ENCODE peak calls at places on chromosomes 2 and 18, in four cellular contexts. One of them, this sample, is unnamed.
A peak's percentile ranks its signal among the peaks of the same experiment; 100 is the strongest.

GRCh38 chr2:190149942-190150341 is 87.4 kb upstream of the MSTN start:
- DNase-seq in CD8-positive, alpha-beta T cell: no peak
- DNase-seq in astrocyte: no peak
- DNase-seq in kidney epithelial cell: no peak
- DNase-seq in this sample: no peak

GRCh38 chr2:128551435-128551834 is 232.8 kb upstream of the HS6ST1 start:
- DNase-seq in CD8-positive, alpha-beta T cell: no peak
- DNase-seq in astrocyte: no peak
- DNase-seq in kidney epithelial cell: no peak
- DNase-seq in this sample: no peak

GRCh38 chr2:182666674-182667320 is 49.3 kb upstream of the DNAJC10 start:
- DNase-seq in kidney epithelial cell: no peak
- DNase-seq in CD8-positive, alpha-beta T cell: no peak
- DNase-seq in astrocyte: peak; percentile 12
- DNase-seq in this sample: no peak

GRCh38 chr18:59697236-59697932 is at the start of gene CCBE1:
- DNase-seq in kidney epithelial cell: no peak
- DNase-seq in CD8-positive, alpha-beta T cell: no peak
- DNase-seq in astrocyte: peak; percentile 58
- DNase-seq in this sample: no peak

GRCh38 chr2:31254237-31255203 is 20.6 kb downstream of the EHD3 start:
- DNase-seq in astrocyte: no peak
- DNase-seq in CD8-positive, alpha-beta T cell: no peak
- DNase-seq in kidney epithelial cell: no peak
- DNase-seq in this sample: no peak

GRCh38 chr2:187581125-187581896 is 27.1 kb upstream of the TFPI start:
- DNase-seq in astrocyte: peak; percentile 39
- DNase-seq in CD8-positive, alpha-beta T cell: no peak
- DNase-seq in kidney epithelial cell: no peak
- DNase-seq in this sample: peak; percentile 38

GRCh38 chr2:120803085-120803484 is 67.4 kb downstream of the GLI2 start:
- DNase-seq in CD8-positive, alpha-beta T cell: no peak
- DNase-seq in kidney epithelial cell: no peak
- DNase-seq in astrocyte: no peak
- DNase-seq in this sample: no peak

GRCh38 chr2:61419129-61419528 is 51.8 kb downstream of the USP34 start:
- DNase-seq in kidney epithelial cell: no peak
- DNase-seq in astrocyte: peak; percentile 36
- DNase-seq in CD8-positive, alpha-beta T cell: no peak
- DNase-seq in this sample: no peak

GRCh38 chr18:45997689-45998088 is 30.6 kb upstream of the EPG5 start:
- DNase-seq in CD8-positive, alpha-beta T cell: no peak
- DNase-seq in astrocyte: no peak
- DNase-seq in kidney epithelial cell: no peak
- DNase-seq in this sample: no peak

GRCh38 chr2:30197570-30197969 is 33.8 kb upstream of the LBH start:
- DNase-seq in astrocyte: no peak
- DNase-seq in kidney epithelial cell: no peak
- DNase-seq in CD8-positive, alpha-beta T cell: no peak
- DNase-seq in this sample: no peak
- TF ChIP-seq CTCF in astrocyte: no peak
- TF ChIP-seq CTCF in kidney epithelial cell: peak; percentile 15
- TF ChIP-seq CTCF in CD8-positive, alpha-beta T cell: no peak
- TF ChIP-seq CTCF in this sample: no peak

DNA sequence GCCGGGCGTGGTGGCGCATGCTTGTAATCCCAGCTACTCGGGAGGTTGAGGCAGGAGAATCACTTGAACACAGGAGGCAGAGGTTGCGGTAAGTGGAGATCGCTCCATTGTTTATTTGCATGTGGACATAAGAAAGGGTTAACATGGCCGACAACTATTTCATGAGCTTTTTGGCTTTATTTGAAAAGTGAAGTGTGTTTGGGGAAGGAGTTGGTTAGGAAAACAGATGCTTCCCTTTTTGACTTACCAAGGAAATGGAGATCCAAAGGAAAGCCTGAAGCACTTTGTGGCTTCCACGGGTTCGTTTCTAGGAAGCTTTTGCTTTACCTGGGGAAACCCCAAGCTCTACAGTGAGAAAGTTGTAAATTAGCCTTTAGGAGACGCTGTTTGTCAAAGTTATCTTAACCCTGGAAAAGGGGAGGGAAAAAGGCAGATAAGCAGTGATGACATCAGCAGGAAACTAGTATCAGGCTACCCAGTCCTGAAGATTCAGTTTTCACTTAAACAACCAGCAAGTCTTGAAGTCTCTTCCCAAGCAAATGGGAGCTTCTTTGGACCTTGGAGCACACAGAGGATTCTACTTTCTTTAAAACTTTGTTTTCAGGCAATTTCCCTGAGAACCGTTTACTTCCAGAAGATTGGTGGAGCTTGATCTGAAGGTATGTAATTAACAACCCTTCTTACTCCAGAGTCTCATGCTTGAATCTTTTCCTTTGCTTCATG is at the start of gene CASP10:
- DNase-seq in CD8-positive, alpha-beta T cell: peak; percentile 18
- DNase-seq in kidney epithelial cell: peak; percentile 29
- DNase-seq in astrocyte: peak; percentile 10
- DNase-seq in this sample: peak; percentile 78
- TF ChIP-seq CTCF in CD8-positive, alpha-beta T cell: peak; percentile 48
- TF ChIP-seq CTCF in kidney epithelial cell: peak; percentile 30
- TF ChIP-seq CTCF in astrocyte: no peak
- TF ChIP-seq CTCF in this sample: peak; percentile 77

GRCh38 chr2:135844285-135844985 is 7.5 kb upstream of the LCT start:
- DNase-seq in astrocyte: no peak
- DNase-seq in CD8-positive, alpha-beta T cell: no peak
- DNase-seq in kidney epithelial cell: no peak
- DNase-seq in this sample: no peak

GRCh38 chr2:135845997-135846396 is 9.0 kb upstream of the LCT start:
- DNase-seq in CD8-positive, alpha-beta T cell: no peak
- DNase-seq in kidney epithelial cell: no peak
- DNase-seq in astrocyte: no peak
- DNase-seq in this sample: no peak

GRCh38 chr2:135843671-135844070 is 6.7 kb upstream of the LCT start:
- DNase-seq in kidney epithelial cell: peak; percentile 52
- DNase-seq in astrocyte: no peak
- DNase-seq in CD8-positive, alpha-beta T cell: no peak
- DNase-seq in this sample: no peak

GRCh38 chr2:135849087-135849486 is 12.1 kb upstream of the LCT start:
- DNase-seq in kidney epithelial cell: no peak
- DNase-seq in astrocyte: no peak
- DNase-seq in CD8-positive, alpha-beta T cell: no peak
- DNase-seq in this sample: no peak

GRCh38 chr2:135845257-135845656 is 8.3 kb upstream of the LCT start:
- DNase-seq in CD8-positive, alpha-beta T cell: no peak
- DNase-seq in astrocyte: no peak
- DNase-seq in kidney epithelial cell: no peak
- DNase-seq in this sample: no peak
- TF ChIP-seq CTCF in CD8-positive, alpha-beta T cell: no peak
- TF ChIP-seq CTCF in astrocyte: no peak
- TF ChIP-seq CTCF in kidney epithelial cell: peak; percentile 5
- TF ChIP-seq CTCF in this sample: no peak

GRCh38 chr2:191233533-191233932 is 11.7 kb upstream of the MYO1B start:
- DNase-seq in astrocyte: no peak
- DNase-seq in CD8-positive, alpha-beta T cell: no peak
- DNase-seq in kidney epithelial cell: no peak
- DNase-seq in this sample: no peak

GRCh38 chr2:191234456-191234855 is 10.7 kb upstream of the MYO1B start:
- DNase-seq in kidney epithelial cell: no peak
- DNase-seq in astrocyte: no peak
- DNase-seq in CD8-positive, alpha-beta T cell: no peak
- DNase-seq in this sample: no peak

GRCh38 chr2:191228861-191229260 is 16.3 kb upstream of the MYO1B start:
- DNase-seq in astrocyte: no peak
- DNase-seq in CD8-positive, alpha-beta T cell: no peak
- DNase-seq in kidney epithelial cell: no peak
- DNase-seq in this sample: no peak

GRCh38 chr2:191230174-191230573 is 15.0 kb upstream of the MYO1B start:
- DNase-seq in kidney epithelial cell: peak; percentile 81
- DNase-seq in CD8-positive, alpha-beta T cell: no peak
- DNase-seq in astrocyte: peak; percentile 98
- DNase-seq in this sample: no peak

GRCh38 chr2:191231995-191232394 is 13.2 kb upstream of the MYO1B start:
- DNase-seq in CD8-positive, alpha-beta T cell: no peak
- DNase-seq in kidney epithelial cell: no peak
- DNase-seq in astrocyte: no peak
- DNase-seq in this sample: no peak
- TF ChIP-seq CTCF in CD8-positive, alpha-beta T cell: no peak
- TF ChIP-seq CTCF in kidney epithelial cell: peak; percentile 43
- TF ChIP-seq CTCF in astrocyte: peak; percentile 45
- TF ChIP-seq CTCF in this sample: no peak

GRCh38 chr2:64562148-64562784 is 38.1 kb downstream of the AFTPH start:
- DNase-seq in kidney epithelial cell: no peak
- DNase-seq in CD8-positive, alpha-beta T cell: no peak
- DNase-seq in astrocyte: no peak
- DNase-seq in this sample: no peak
- TF ChIP-seq CTCF in kidney epithelial cell: peak; percentile 3
- TF ChIP-seq CTCF in CD8-positive, alpha-beta T cell: peak; percentile 58
- TF ChIP-seq CTCF in astrocyte: peak; percentile 38
- TF ChIP-seq CTCF in this sample: no peak

GRCh38 chr2:197445746-197446145 is 7.6 kb upstream of the COQ10B start:
- DNase-seq in CD8-positive, alpha-beta T cell: no peak
- DNase-seq in astrocyte: no peak
- DNase-seq in kidney epithelial cell: no peak
- DNase-seq in this sample: no peak
- TF ChIP-seq CTCF in CD8-positive, alpha-beta T cell: no peak
- TF ChIP-seq CTCF in astrocyte: no peak
- TF ChIP-seq CTCF in kidney epithelial cell: no peak
- TF ChIP-seq CTCF in this sample: no peak

GRCh38 chr2:45712538-45712937 is 61.1 kb downstream of the PRKCE start:
- DNase-seq in CD8-positive, alpha-beta T cell: no peak
- DNase-seq in astrocyte: no peak
- DNase-seq in kidney epithelial cell: no peak
- DNase-seq in this sample: no peak
- TF ChIP-seq CTCF in CD8-positive, alpha-beta T cell: no peak
- TF ChIP-seq CTCF in astrocyte: no peak
- TF ChIP-seq CTCF in kidney epithelial cell: no peak
- TF ChIP-seq CTCF in this sample: no peak

GRCh38 chr2:79638943-79639342 is 126.1 kb downstream of the CTNNA2 start:
- DNase-seq in kidney epithelial cell: no peak
- DNase-seq in astrocyte: no peak
- DNase-seq in CD8-positive, alpha-beta T cell: no peak
- DNase-seq in this sample: no peak
- TF ChIP-seq CTCF in kidney epithelial cell: no peak
- TF ChIP-seq CTCF in astrocyte: no peak
- TF ChIP-seq CTCF in CD8-positive, alpha-beta T cell: no peak
- TF ChIP-seq CTCF in this sample: no peak

DNA sequence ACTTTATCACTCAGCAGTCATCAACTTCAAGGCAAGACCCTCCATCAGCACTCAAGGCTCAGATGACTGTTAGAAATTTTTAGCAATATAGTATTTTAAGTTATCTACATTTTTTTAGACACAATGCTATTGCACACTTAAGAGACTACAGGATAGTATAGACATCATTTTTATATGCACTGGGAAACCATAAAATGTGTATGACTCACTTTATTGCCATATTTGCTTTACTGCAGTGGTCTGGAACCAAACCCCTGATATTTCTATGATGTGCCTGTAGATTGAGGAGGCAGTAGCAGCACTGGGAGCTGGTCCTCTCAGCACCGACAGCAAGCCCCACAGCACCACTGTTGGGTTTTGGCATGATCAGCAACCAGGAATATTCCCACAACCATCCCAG is 264.8 kb upstream of the HNRNPA3 start:
- DNase-seq in kidney epithelial cell: no peak
- DNase-seq in CD8-positive, alpha-beta T cell: no peak
- DNase-seq in astrocyte: no peak
- DNase-seq in this sample: no peak
- TF ChIP-seq CTCF in kidney epithelial cell: no peak
- TF ChIP-seq CTCF in CD8-positive, alpha-beta T cell: no peak
- TF ChIP-seq CTCF in astrocyte: no peak
- TF ChIP-seq CTCF in this sample: no peak